ENCODE peak calls at places on chromosomes 12 and 14, in seven cellular contexts. D is astrocyte of the spinal cord; L is skeletal muscle cell; K is Jurkat, Clone E6-1; H is aorta; X is right atrium auricular region; J is WERI-Rb-1. G is an unnamed sample.

GRCh38 chr12:77049767-77050353 is 15.5 kb downstream of the E2F7 start:
- DNase-seq in D (peak), L (no peak), K (peak), H (no peak), X (no peak), J (peak), G (peak)

GRCh38 chr14:80324649-80325048 is 113.3 kb upstream of the DIO2 start:
- DNase-seq in D (no peak), L (no peak), K (no peak), H (no peak), X (no peak), J (no peak), G (no peak)

GRCh38 chr14:20697273-20698017 is 8.9 kb downstream of the ANG start:
- DNase-seq in D (peak), L (no peak), K (peak), H (peak), X (peak), J (peak), G (peak)

GRCh38 chr14:104111301-104112112 is 26.0 kb downstream of the ASPG start:
- DNase-seq in D (no peak), L (no peak), K (no peak), H (peak), X (no peak), J (peak), G (no peak)

GRCh38 chr14:85533821-85534271 is 3.9 kb downstream of the FLRT2 start:
- DNase-seq in D (peak), L (no peak), K (no peak), H (peak), X (no peak), J (peak), G (peak)

GRCh38 chr12:54051916-54052744 is 1.5 kb upstream of the HOXC4 start:
- DNase-seq in D (peak), L (no peak), K (no peak), H (no peak), X (no peak), J (no peak), G (no peak)

GRCh38 chr12:126338031-126338441 is 1272.8 kb downstream of the AACS start:
- DNase-seq in D (no peak), L (peak), K (no peak), H (no peak), X (no peak), J (no peak), G (no peak)

GRCh38 chr12:530308-530707 is 70.6 kb downstream of the B4GALNT3 start:
- DNase-seq in D (peak), L (no peak), K (no peak), H (no peak), X (no peak), J (peak), G (no peak)

DNA sequence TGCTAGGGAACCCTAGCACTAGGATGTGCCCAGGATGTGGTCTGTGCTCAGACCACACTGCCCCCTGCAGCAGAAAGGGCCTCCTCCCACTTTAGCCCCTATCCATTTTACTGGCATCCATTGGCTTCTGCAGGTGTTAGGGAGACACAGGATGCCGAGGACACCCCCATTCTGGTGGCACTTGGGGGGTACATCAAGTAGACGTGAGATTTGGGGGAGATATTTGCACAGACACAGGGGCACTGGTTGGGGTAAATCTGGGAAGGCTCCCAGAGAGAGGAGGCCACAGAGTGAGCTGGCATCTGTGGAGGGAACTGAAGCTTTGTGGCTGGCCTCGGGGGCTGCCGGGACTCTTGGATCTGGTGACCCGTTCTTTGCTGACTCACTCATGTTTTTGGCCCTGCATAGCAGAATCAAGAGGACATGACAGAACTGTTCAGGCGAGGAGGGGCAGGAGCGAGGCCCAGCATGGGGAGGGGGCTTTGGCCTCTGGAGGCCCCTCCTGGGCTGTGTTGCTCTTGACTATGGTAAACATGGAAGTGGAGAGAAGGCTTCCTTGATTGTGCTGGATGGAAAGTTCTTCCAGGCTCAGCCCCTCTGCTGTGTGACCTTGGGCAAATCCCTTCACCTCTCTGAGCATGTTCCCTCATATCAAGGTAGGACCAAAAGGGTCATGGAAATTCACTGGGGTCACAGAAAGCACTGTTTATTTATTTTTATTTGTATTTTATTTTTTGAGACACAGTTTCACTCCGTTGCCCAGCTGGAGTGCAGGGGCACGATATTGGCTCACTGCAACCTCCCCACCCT is 1.8 kb downstream of the PLBD2 start:
- DNase-seq in D (no peak), L (no peak), K (no peak), H (peak), X (peak), J (no peak), G (peak)
- H3K4me3 ChIP-seq in D (no peak), L (peak), K (no peak), H (no peak), X (peak), J (no peak), G (peak)

DNA sequence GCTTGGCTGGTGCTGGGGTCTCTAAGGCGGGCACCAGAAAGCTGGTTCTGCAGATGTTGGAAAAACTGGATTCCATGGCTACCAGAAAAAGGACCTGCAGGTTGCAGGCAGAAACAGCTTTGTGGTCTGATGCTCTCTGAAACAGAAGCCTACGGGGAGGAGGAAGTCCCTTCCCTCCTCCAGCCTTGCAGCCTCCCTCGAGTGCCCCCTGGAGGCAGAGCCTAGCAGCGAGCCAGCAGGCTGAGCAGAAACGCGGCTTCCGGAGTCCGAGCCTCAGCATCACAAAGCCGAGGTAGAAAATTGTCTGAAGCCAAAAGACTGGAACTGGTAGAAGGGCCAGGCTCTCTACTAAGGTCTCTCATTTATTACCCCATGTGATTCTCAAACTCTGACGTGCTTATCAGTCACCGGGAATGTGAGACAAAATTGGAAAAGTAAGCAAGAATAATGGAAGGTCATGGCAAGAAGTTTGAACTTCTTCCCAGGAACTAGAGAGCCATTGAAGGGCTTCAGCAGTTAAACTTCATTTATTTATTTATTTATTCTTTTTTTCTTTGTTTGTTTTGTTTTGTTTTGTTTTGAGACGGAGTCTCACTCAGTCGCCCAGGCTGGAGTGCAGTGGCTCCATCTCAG is 82.2 kb upstream of the CPSF6 start:
- DNase-seq in D (peak), L (peak), K (peak), H (peak), X (peak), J (peak), G (peak)
- H3K4me3 ChIP-seq in D (no peak), L (no peak), K (peak), H (no peak), X (no peak), J (no peak), G (no peak)

DNA sequence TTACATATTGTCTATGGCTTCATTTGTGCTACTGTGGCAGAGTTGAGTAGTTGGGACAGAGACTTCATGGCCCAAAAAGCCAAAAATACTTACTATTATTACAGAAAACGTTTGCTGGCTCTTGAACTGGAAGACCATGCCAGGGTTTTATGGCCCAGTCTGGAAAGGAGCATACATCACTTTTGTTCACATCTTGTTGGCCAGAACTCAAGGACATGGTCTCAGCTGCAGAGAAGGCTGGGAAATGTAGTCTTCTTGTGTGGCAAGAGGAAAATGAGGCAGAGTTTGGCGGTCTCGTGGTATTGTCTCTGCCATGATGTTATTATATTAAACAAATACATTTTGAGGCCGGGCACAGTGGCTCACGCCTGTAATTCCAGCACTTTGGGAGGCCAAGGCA is 509.6 kb downstream of the MED13L start:
- DNase-seq in D (no peak), L (no peak), K (no peak), H (no peak), X (no peak), J (no peak), G (no peak)
- H3K4me3 ChIP-seq in D (no peak), L (no peak), K (no peak), H (no peak), X (no peak), J (no peak), G (no peak)

DNA sequence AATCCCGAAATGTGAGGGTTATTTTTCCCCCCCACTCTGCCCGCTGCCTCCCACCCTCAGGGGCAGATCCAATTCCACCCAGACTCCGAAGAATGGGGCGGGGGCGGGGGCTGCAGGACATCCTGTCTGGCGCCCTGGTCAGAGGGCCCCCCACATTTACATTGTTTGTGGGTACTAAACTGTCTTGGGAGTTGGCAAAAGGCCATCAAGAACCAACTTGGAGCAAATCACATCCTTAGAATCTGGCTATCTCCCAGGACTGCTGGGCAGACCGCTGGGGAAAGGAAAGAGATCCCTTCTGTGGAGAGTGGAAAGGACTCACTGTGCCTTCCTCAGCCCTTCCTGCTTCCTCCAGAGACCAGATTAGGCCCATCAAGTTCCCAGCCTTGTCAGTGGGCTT is 2.4 kb downstream of the EMP1 start:
- DNase-seq in D (peak), L (no peak), K (no peak), H (no peak), X (no peak), J (no peak), G (peak)
- H3K4me3 ChIP-seq in D (peak), L (peak), K (no peak), H (no peak), X (peak), J (no peak), G (peak)

DNA sequence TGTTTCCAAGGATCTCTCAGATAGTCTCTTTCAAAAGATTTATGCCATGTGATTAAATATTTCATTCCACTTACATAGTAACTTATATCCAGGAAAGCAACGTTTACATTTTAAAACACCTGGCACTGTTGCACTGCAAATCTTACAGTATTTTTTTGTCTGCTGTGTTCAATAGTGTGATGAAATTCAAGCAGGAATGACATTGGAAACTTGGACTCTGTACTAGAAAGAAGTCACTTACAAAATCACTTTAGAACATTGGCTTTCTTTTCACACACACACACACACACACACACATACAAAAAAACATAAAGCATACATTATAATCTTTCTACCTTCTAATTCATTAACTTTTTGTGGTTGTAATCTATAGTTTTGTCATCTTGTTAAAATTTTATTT is 66.2 kb upstream of the USP15 start:
- DNase-seq in D (no peak), L (no peak), K (no peak), H (no peak), X (no peak), J (no peak), G (no peak)
- H3K4me3 ChIP-seq in D (no peak), L (no peak), K (no peak), H (no peak), X (no peak), J (no peak), G (no peak)

GRCh38 chr14:100028990-100029677 is 36.1 kb upstream of the EVL start:
- DNase-seq in D (peak), L (no peak), K (no peak), H (no peak), X (no peak), J (no peak), G (peak)

GRCh38 chr14:100033347-100034052 is 31.7 kb upstream of the EVL start:
- DNase-seq in D (no peak), L (no peak), K (no peak), H (no peak), X (no peak), J (no peak), G (no peak)

GRCh38 chr14:100032749-100033148 is 32.5 kb upstream of the EVL start:
- DNase-seq in D (no peak), L (no peak), K (no peak), H (no peak), X (no peak), J (no peak), G (no peak)

GRCh38 chr14:100030441-100031153 is 34.6 kb upstream of the EVL start:
- DNase-seq in D (peak), L (peak), K (no peak), H (no peak), X (no peak), J (no peak), G (peak)

DNA sequence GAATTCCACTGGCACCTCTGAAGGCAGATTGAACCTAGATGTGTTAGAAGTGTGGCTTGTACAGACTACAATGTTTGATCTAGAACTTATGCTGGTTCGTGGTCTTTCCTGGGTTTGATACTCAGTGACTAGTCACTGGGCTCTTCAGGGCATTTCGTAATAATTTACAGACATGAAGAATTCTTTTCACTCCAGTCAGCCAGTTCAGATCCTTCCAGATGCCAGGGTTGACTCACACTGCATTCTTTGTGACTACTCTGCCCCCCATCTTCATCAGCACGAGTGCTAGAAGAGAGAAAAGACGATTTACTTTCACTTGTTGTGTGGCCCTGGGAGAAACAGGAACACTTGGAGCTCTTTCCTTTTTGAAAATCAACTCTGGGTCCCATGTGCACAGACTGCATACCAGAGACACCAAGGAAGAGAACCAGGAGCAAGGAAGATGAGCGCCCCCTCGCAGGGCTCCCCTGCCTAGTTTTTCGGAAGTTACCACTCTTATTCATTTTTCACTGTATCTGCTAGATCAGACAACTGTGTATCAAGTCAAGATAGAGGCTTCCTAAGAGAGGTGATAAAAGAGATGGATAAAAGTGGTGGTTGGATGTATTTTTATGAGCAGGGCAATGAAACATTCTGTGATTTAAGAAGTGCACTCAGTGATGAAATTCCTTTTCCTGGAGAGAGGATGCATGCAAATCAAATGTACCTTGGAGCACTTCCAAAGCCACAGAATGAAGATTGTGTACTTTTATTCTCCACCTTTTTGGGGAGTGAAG is 33.5 kb upstream of the EVL start:
- DNase-seq in D (peak), L (peak), K (no peak), H (peak), X (peak), J (no peak), G (peak)
- H3K4me3 ChIP-seq in D (peak), L (peak), K (no peak), H (no peak), X (peak), J (no peak), G (peak)

GRCh38 chr12:131831021-131831571 is 2.9 kb downstream of the MMP17 start:
- DNase-seq in D (peak), L (no peak), K (no peak), H (no peak), X (no peak), J (peak), G (peak)
- H3K4me3 ChIP-seq in D (peak), L (peak), K (peak), H (peak), X (peak), J (peak), G (peak)